ENCODE peak calls at places on chromosomes 2 and 18, in eight cellular contexts. A is fibroblast of lung, D is esophagus muscularis mucosa, F is PC-3, K is A673, G is heart left ventricle, T is transverse colon, V is left ventricle myocardium inferior. N is an unnamed sample. For H3K36me3, the result is how much of the 10 kb centered on the place peaks cover.

GRCh38 chr2:171225302-171225980 is 64.7 kb upstream of the TLK1 start:
- DNase-seq in A (peak), D (no peak), F (peak), K (peak), G (no peak), T (no peak), V (no peak), N (no peak)

GRCh38 chr18:596288-596881 is 403 bp upstream of the CLUL1 start:
- DNase-seq in A (no peak), D (no peak), F (peak), K (no peak), G (no peak), T (no peak), V (no peak), N (no peak)

GRCh38 chr2:49003206-49003605 is 151.1 kb downstream of the FSHR start:
- DNase-seq in A (no peak), D (no peak), F (no peak), K (no peak), G (no peak), T (no peak), V (no peak), N (no peak)

GRCh38 chr2:63665806-63666205 is 77.0 kb downstream of the MDH1 start:
- DNase-seq in A (peak), D (no peak), F (no peak), K (no peak), G (no peak), T (no peak), V (no peak), N (no peak)

GRCh38 chr2:15186118-15186517 is 375.0 kb downstream of the NBAS start:
- DNase-seq in A (no peak), D (no peak), F (no peak), K (no peak), G (no peak), T (no peak), V (no peak), N (no peak)

GRCh38 chr2:205077159-205077558 is 531.9 kb downstream of the PARD3B start:
- DNase-seq in A (no peak), D (no peak), F (no peak), K (no peak), G (no peak), T (no peak), V (no peak), N (no peak)

GRCh38 chr18:46418657-46419260 is 238.3 kb downstream of the LOXHD1 start:
- DNase-seq in A (no peak), D (no peak), F (no peak), K (no peak), G (peak), T (no peak), V (peak), N (no peak)

GRCh38 chr2:237569041-237569440 is 2.7 kb downstream of the PRLH start:
- DNase-seq in A (no peak), D (no peak), F (no peak), K (no peak), G (no peak), T (no peak), V (no peak), N (no peak)

GRCh38 chr2:201070966-201071304 is 536 bp downstream of the HYCC2 start:
- DNase-seq in A (no peak), D (no peak), F (peak), K (peak), G (no peak), T (no peak), V (no peak), N (no peak)

GRCh38 chr18:61892683-61893303 is at the start of gene RNF152:
- DNase-seq in A (peak), D (peak), F (no peak), K (peak), G (peak), T (peak), V (peak), N (peak)

GRCh38 chr2:176525058-176525457 is 255.8 kb downstream of the MTX2 start:
- DNase-seq in A (no peak), D (no peak), F (no peak), K (no peak), G (no peak), T (no peak), V (no peak), N (no peak)

GRCh38 chr2:100934504-100935371 is 67.4 kb upstream of the RPL31 start:
- DNase-seq in A (no peak), D (no peak), F (no peak), K (peak), G (no peak), T (no peak), V (no peak), N (no peak)

GRCh38 chr2:216897561-216898203 is 37.8 kb upstream of the TNP1 start:
- DNase-seq in A (no peak), D (no peak), F (no peak), K (no peak), G (no peak), T (no peak), V (no peak), N (no peak)

GRCh38 chr2:24021122-24021998 is 11.5 kb downstream of the MFSD2B start:
- DNase-seq in A (no peak), D (no peak), F (peak), K (peak), G (no peak), T (peak), V (no peak), N (peak)

GRCh38 chr2:33378551-33379220 is 97.8 kb upstream of the RASGRP3 start:
- DNase-seq in A (no peak), D (no peak), F (peak), K (peak), G (peak), T (no peak), V (no peak), N (no peak)

GRCh38 chr2:31227711-31228125 is 6.2 kb upstream of the EHD3 start:
- DNase-seq in A (peak), D (no peak), F (peak), K (no peak), G (no peak), T (no peak), V (no peak), N (no peak)

GRCh38 chr2:226376516-226377180 is 423.0 kb downstream of the IRS1 start:
- DNase-seq in A (no peak), D (no peak), F (no peak), K (no peak), G (no peak), T (no peak), V (no peak), N (no peak)

GRCh38 chr2:10124538-10125045 is 2.1 kb downstream of the RRM2 start:
- DNase-seq in A (peak), D (no peak), F (peak), K (peak), G (no peak), T (peak), V (no peak), N (no peak)

GRCh38 chr2:72793798-72794447 is 31.9 kb downstream of the EXOC6B start:
- DNase-seq in A (peak), D (no peak), F (no peak), K (peak), G (no peak), T (no peak), V (no peak), N (no peak)

GRCh38 chr2:178152033-178152432 is 39.8 kb downstream of the RBM45 start:
- DNase-seq in A (peak), D (no peak), F (no peak), K (no peak), G (no peak), T (no peak), V (no peak), N (no peak)

GRCh38 chr2:105394951-105395611 is 3.8 kb downstream of the FHL2 start:
- DNase-seq in A (no peak), D (no peak), F (no peak), K (no peak), G (no peak), T (peak), V (no peak), N (no peak)

GRCh38 chr2:46144133-46144800 is 152.9 kb upstream of the EPAS1 start:
- DNase-seq in A (no peak), D (no peak), F (no peak), K (no peak), G (no peak), T (no peak), V (no peak), N (no peak)

GRCh38 chr2:134479696-134480330 is 225.9 kb downstream of the MGAT5 start:
- DNase-seq in A (no peak), D (no peak), F (no peak), K (no peak), G (no peak), T (no peak), V (no peak), N (no peak)

GRCh38 chr2:46310446-46310845 is 13.2 kb downstream of the EPAS1 start:
- DNase-seq in A (no peak), D (no peak), F (no peak), K (no peak), G (no peak), T (no peak), V (no peak), N (no peak)

GRCh38 chr2:237720444-237720843 is 78.1 kb upstream of the RBM44 start:
- DNase-seq in A (no peak), D (no peak), F (no peak), K (no peak), G (no peak), T (no peak), V (no peak), N (no peak)

GRCh38 chr2:209556354-209556961 is 132.6 kb downstream of the MAP2 start:
- DNase-seq in A (peak), D (no peak), F (peak), K (peak), G (no peak), T (no peak), V (no peak), N (no peak)

GRCh38 chr2:215274829-215275228 is 37.0 kb upstream of the ATIC start:
- DNase-seq in A (no peak), D (no peak), F (no peak), K (no peak), G (no peak), T (no peak), V (no peak), N (no peak)

GRCh38 chr18:77376043-77376732 is 126.5 kb downstream of the GALR1 start:
- DNase-seq in A (no peak), D (no peak), F (peak), K (no peak), G (no peak), T (no peak), V (no peak), N (no peak)

GRCh38 chr18:36593001-36593400 is 235.8 kb downstream of the TPGS2 start:
- DNase-seq in A (no peak), D (peak), F (no peak), K (no peak), G (no peak), T (no peak), V (no peak), N (no peak)

GRCh38 chr2:96655491-96655973 is 13.0 kb downstream of the FER1L5 start:
- DNase-seq in A (no peak), D (no peak), F (no peak), K (no peak), G (no peak), T (no peak), V (no peak), N (no peak)

GRCh38 chr2:197598450-197598849 is 76.9 kb downstream of the RFTN2 start:
- DNase-seq in A (no peak), D (no peak), F (no peak), K (no peak), G (no peak), T (no peak), V (no peak), N (no peak)

GRCh38 chr2:160266078-160266551 is 66.0 kb upstream of the ITGB6 start:
- DNase-seq in A (no peak), D (no peak), F (no peak), K (no peak), G (no peak), T (no peak), V (no peak), N (no peak)

GRCh38 chr18:68409585-68409984 is 305.3 kb downstream of the TMX3 start:
- DNase-seq in A (no peak), D (no peak), F (no peak), K (no peak), G (no peak), T (no peak), V (no peak), N (no peak)

GRCh38 chr18:68402784-68403183 is 312.1 kb downstream of the TMX3 start:
- DNase-seq in A (no peak), D (no peak), F (peak), K (no peak), G (no peak), T (no peak), V (no peak), N (no peak)

GRCh38 chr18:68400889-68401288 is 314.0 kb downstream of the TMX3 start:
- DNase-seq in A (no peak), D (no peak), F (no peak), K (no peak), G (no peak), T (no peak), V (no peak), N (no peak)

GRCh38 chr18:68406761-68407160 is 308.1 kb downstream of the TMX3 start:
- DNase-seq in A (no peak), D (no peak), F (peak), K (peak), G (no peak), T (no peak), V (no peak), N (no peak)
- H3K36me3 ChIP-seq in A (under half), D (under half), F (under half), K (under half), G (under half), T (under half), V (under half), N (under half)

GRCh38 chr2:86297382-86298147 is 39.9 kb downstream of the REEP1 start:
- DNase-seq in A (no peak), D (no peak), F (no peak), K (peak), G (no peak), T (no peak), V (no peak), N (no peak)
- TF ChIP-seq CTCF in A (no peak), D (peak), F (peak), K (peak), G (peak), T (peak), V (peak), N (no peak)

DNA sequence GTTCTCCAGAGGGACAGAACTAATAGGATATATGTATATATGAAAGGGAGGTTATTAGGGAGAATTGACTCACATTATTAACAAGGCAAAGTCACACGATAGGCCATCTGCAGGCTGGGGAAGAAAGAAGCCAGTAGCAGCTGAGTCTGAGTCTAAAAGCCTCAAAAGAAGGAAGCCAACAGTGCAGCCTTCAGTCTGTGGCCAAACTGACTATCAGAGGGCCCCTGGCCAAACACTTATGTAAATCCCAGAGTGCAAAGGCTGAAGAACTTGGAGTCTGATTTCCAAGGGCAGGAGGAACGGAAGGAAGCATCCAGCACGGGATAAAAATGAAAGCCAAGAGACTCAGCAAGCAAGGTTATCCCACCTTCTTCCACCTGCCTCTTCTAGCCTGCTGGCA is 108.0 kb upstream of the LDLRAD4 start:
- DNase-seq in A (no peak), D (no peak), F (no peak), K (no peak), G (no peak), T (no peak), V (no peak), N (no peak)
- H3K36me3 ChIP-seq in A (under half), D (under half), F (half or more), K (half or more), G (under half), T (under half), V (half or more), N (under half)

GRCh38 chr2:167509585-167509984 is 621.3 kb downstream of the XIRP2 start:
- DNase-seq in A (peak), D (no peak), F (peak), K (peak), G (no peak), T (no peak), V (no peak), N (no peak)
- TF ChIP-seq CTCF in A (no peak), D (no peak), F (no peak), K (no peak), G (no peak), T (no peak), V (no peak), N (no peak)

GRCh38 chr2:168453404-168453803 is 2.7 kb upstream of the CERS6 start:
- DNase-seq in A (no peak), D (no peak), F (no peak), K (no peak), G (no peak), T (no peak), V (no peak), N (no peak)
- H3K36me3 ChIP-seq in A (under half), D (under half), F (under half), K (under half), G (under half), T (under half), V (under half), N (under half)

GRCh38 chr2:219499058-219499307 is 292 bp downstream of the GMPPA start:
- DNase-seq in A (no peak), D (no peak), F (no peak), K (no peak), G (no peak), T (no peak), V (no peak), N (no peak)

GRCh38 chr2:219499555-219499954 is 864 bp downstream of the GMPPA start:
- DNase-seq in A (no peak), D (no peak), F (no peak), K (no peak), G (no peak), T (no peak), V (no peak), N (no peak)

GRCh38 chr2:219496781-219497494 is 1.8 kb upstream of the GMPPA start:
- DNase-seq in A (peak), D (no peak), F (no peak), K (no peak), G (no peak), T (peak), V (no peak), N (peak)

GRCh38 chr2:219497495-219498279 is 1.0 kb upstream of the GMPPA start:
- DNase-seq in A (peak), D (peak), F (peak), K (no peak), G (peak), T (peak), V (peak), N (peak)

DNA sequence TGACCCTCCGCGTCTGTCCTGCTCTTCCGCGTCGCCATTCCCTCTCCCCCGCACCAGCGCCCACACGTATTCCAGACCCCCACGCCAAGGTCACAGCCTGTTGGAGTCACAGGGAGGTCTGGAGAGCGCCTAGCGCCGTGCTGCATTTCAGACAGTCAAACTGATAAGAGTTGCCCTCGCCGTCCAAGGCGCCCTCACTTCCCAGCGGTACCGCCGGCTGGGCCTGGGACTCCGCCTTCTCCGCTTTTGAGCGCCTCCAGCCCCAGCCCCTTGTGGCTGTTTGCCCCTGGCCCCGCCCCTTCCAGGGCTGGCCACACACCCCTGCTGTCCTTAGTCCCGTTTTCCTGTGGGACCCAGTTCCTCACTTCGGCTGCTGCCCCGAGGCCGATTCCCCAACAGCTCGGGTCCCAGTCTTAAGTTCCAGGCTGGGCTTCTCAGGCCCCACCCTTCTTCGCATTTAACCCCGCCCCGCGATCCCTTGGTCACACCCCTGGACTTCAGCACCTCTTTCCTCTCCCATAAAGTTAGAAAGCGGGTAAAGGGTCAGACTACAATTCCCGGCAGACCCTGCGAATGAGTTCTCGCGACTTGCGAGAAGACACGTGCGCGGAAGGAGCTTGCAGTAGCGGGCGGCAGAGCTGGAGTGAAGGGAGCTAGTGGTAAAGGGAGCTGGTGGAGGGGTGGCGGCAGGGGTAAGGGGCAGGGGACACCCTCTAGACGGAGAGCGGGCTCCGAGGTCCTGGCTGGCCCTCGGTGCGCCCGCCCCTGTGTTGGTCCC is at the start of gene GMPPA:
- DNase-seq in A (peak), D (peak), F (peak), K (peak), G (peak), T (peak), V (peak), N (peak)
- TF ChIP-seq CTCF in A (no peak), D (peak), F (no peak), K (no peak), G (no peak), T (peak), V (peak), N (no peak)

GRCh38 chr2:111139637-111140317 is 19.1 kb downstream of the BCL2L11 start:
- DNase-seq in A (no peak), D (no peak), F (peak), K (no peak), G (no peak), T (no peak), V (no peak), N (peak)
- H3K36me3 ChIP-seq in A (under half), D (under half), F (under half), K (under half), G (under half), T (under half), V (under half), N (under half)

GRCh38 chr2:122523981-122524380 is 768.5 kb downstream of the TSN start:
- DNase-seq in A (no peak), D (no peak), F (no peak), K (no peak), G (no peak), T (no peak), V (no peak), N (no peak)
- TF ChIP-seq CTCF in A (no peak), D (no peak), F (no peak), K (no peak), G (no peak), T (no peak), V (no peak), N (no peak)

N was measured in stomach.